ENCODE peak calls at places on chromosome 11, in ten cellular contexts. One of them, this sample, is unnamed.

GRCh38 chr11:9386086-9386485 is 1.6 kb downstream of the IPO7 start:
- DNase-seq in GM23248: peak; percentile 53
- DNase-seq in K562: no peak
- DNase-seq in keratinocyte: no peak
- DNase-seq in fibroblast of lung: no peak
- DNase-seq in HCT116: no peak
- DNase-seq in mammary epithelial cell: no peak
- DNase-seq in neural progenitor cell: no peak
- DNase-seq in MM.1S: no peak
- DNase-seq in H1: no peak
- DNase-seq in this sample: no peak

GRCh38 chr11:35138949-35139881 is at the start of gene CD44:
- DNase-seq in mammary epithelial cell: peak; percentile 89
- DNase-seq in fibroblast of lung: peak; percentile 90
- DNase-seq in K562: peak; percentile 29
- DNase-seq in HCT116: peak; percentile 73
- DNase-seq in H1: peak; percentile 73
- DNase-seq in keratinocyte: no peak
- DNase-seq in neural progenitor cell: peak; percentile 59
- DNase-seq in MM.1S: peak; percentile 74
- DNase-seq in GM23248: peak; percentile 96
- DNase-seq in this sample: no peak

GRCh38 chr11:66859686-66860448 is 3.0 kb downstream of the LRFN4 start:
- DNase-seq in GM23248: no peak
- DNase-seq in H1: no peak
- DNase-seq in mammary epithelial cell: no peak
- DNase-seq in fibroblast of lung: no peak
- DNase-seq in MM.1S: no peak
- DNase-seq in neural progenitor cell: no peak
- DNase-seq in K562: peak; percentile 37
- DNase-seq in HCT116: no peak
- DNase-seq in keratinocyte: no peak
- DNase-seq in this sample: no peak

GRCh38 chr11:37657645-37658044 is 1059.6 kb upstream of the RAG2 start:
- DNase-seq in neural progenitor cell: no peak
- DNase-seq in H1: no peak
- DNase-seq in fibroblast of lung: peak; percentile 34
- DNase-seq in keratinocyte: no peak
- DNase-seq in HCT116: no peak
- DNase-seq in MM.1S: peak; percentile 29
- DNase-seq in mammary epithelial cell: peak; percentile 29
- DNase-seq in GM23248: no peak
- DNase-seq in K562: no peak
- DNase-seq in this sample: peak; percentile 3

GRCh38 chr11:35791088-35791958 is 128.7 kb downstream of the TRIM44 start:
- DNase-seq in GM23248: no peak
- DNase-seq in K562: no peak
- DNase-seq in MM.1S: no peak
- DNase-seq in fibroblast of lung: peak; percentile 25
- DNase-seq in H1: no peak
- DNase-seq in keratinocyte: no peak
- DNase-seq in neural progenitor cell: no peak
- DNase-seq in mammary epithelial cell: no peak
- DNase-seq in HCT116: no peak
- DNase-seq in this sample: no peak

GRCh38 chr11:112364962-112365481 is 104.4 kb upstream of the PLET1 start:
- DNase-seq in neural progenitor cell: no peak
- DNase-seq in K562: no peak
- DNase-seq in GM23248: peak; percentile 91
- DNase-seq in mammary epithelial cell: no peak
- DNase-seq in HCT116: no peak
- DNase-seq in fibroblast of lung: peak; percentile 95
- DNase-seq in H1: no peak
- DNase-seq in keratinocyte: peak; percentile 4
- DNase-seq in MM.1S: no peak
- DNase-seq in this sample: no peak

GRCh38 chr11:116697011-116697410 is 75.8 kb downstream of the BUD13 start:
- DNase-seq in K562: no peak
- DNase-seq in mammary epithelial cell: peak; percentile 37
- DNase-seq in MM.1S: no peak
- DNase-seq in keratinocyte: peak; percentile 76
- DNase-seq in fibroblast of lung: no peak
- DNase-seq in neural progenitor cell: no peak
- DNase-seq in H1: peak; percentile 43
- DNase-seq in HCT116: no peak
- DNase-seq in GM23248: no peak
- DNase-seq in this sample: no peak

GRCh38 chr11:72577271-72577681 is 96.9 kb downstream of the PDE2A start:
- DNase-seq in neural progenitor cell: no peak
- DNase-seq in mammary epithelial cell: no peak
- DNase-seq in keratinocyte: no peak
- DNase-seq in GM23248: no peak
- DNase-seq in K562: no peak
- DNase-seq in H1: no peak
- DNase-seq in HCT116: no peak
- DNase-seq in MM.1S: no peak
- DNase-seq in fibroblast of lung: no peak
- DNase-seq in this sample: no peak

GRCh38 chr11:8832571-8833260 is 78.3 kb upstream of the AKIP1 start:
- DNase-seq in H1: no peak
- DNase-seq in MM.1S: peak; percentile 38
- DNase-seq in mammary epithelial cell: peak; percentile 90
- DNase-seq in K562: no peak
- DNase-seq in HCT116: no peak
- DNase-seq in fibroblast of lung: peak; percentile 63
- DNase-seq in keratinocyte: no peak
- DNase-seq in GM23248: peak; percentile 85
- DNase-seq in neural progenitor cell: no peak
- DNase-seq in this sample: peak; percentile 8

DNA sequence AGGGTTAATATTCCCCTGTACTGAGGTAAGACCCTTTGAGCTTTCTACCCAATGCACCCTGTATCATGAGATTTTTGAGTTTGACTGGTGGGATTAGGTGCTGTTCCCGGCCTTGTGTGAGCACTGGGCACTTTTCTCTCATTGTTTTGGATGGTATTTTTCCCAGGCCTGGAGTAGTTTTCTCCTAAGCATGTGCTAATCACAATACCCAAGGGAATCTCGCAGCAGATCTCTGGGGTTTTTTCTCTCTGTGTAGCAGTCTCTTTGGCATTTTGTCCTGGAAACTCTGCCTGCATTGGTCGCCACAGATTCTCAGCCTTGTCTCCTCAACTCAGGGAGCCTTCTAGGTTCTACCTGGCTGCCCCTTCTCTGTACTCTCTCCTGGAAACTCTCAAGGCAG is 19.9 kb downstream of the IGHMBP2 start:
- DNase-seq in H1: no peak
- DNase-seq in HCT116: no peak
- DNase-seq in fibroblast of lung: no peak
- DNase-seq in K562: no peak
- DNase-seq in GM23248: no peak
- DNase-seq in keratinocyte: no peak
- DNase-seq in MM.1S: no peak
- DNase-seq in mammary epithelial cell: no peak
- DNase-seq in neural progenitor cell: no peak
- DNase-seq in this sample: no peak
- H3K9ac ChIP-seq in H1: no peak overlapping the region
- H3K9ac ChIP-seq in HCT116: no peak overlapping the region
- H3K9ac ChIP-seq in fibroblast of lung: no peak overlapping the region
- H3K9ac ChIP-seq in K562: no peak overlapping the region
- H3K9ac ChIP-seq in GM23248: no peak overlapping the region
- H3K9ac ChIP-seq in keratinocyte: no peak overlapping the region
- H3K9ac ChIP-seq in MM.1S: no peak overlapping the region
- H3K9ac ChIP-seq in mammary epithelial cell: no peak overlapping the region
- H3K9ac ChIP-seq in neural progenitor cell: no peak overlapping the region
- H3K9ac ChIP-seq in this sample: no peak overlapping the region

GRCh38 chr11:33377100-33377851 is 120.1 kb downstream of the HIPK3 start:
- DNase-seq in fibroblast of lung: no peak
- DNase-seq in keratinocyte: no peak
- DNase-seq in MM.1S: no peak
- DNase-seq in GM23248: peak; percentile 49
- DNase-seq in mammary epithelial cell: no peak
- DNase-seq in neural progenitor cell: peak; percentile 5
- DNase-seq in HCT116: no peak
- DNase-seq in K562: no peak
- DNase-seq in H1: no peak
- DNase-seq in this sample: no peak

GRCh38 chr11:33375688-33376311 is 118.6 kb downstream of the HIPK3 start:
- DNase-seq in neural progenitor cell: peak; percentile 75
- DNase-seq in HCT116: no peak
- DNase-seq in GM23248: peak; percentile 71
- DNase-seq in K562: no peak
- DNase-seq in keratinocyte: no peak
- DNase-seq in H1: peak; percentile 72
- DNase-seq in mammary epithelial cell: peak; percentile 51
- DNase-seq in fibroblast of lung: peak; percentile 33
- DNase-seq in MM.1S: peak; percentile 16
- DNase-seq in this sample: no peak

GRCh38 chr11:33375236-33375635 is 118.1 kb downstream of the HIPK3 start:
- DNase-seq in K562: no peak
- DNase-seq in GM23248: no peak
- DNase-seq in mammary epithelial cell: no peak
- DNase-seq in keratinocyte: no peak
- DNase-seq in MM.1S: no peak
- DNase-seq in neural progenitor cell: no peak
- DNase-seq in HCT116: no peak
- DNase-seq in H1: no peak
- DNase-seq in fibroblast of lung: no peak
- DNase-seq in this sample: no peak

GRCh38 chr11:33377852-33378385 is 120.7 kb downstream of the HIPK3 start:
- DNase-seq in MM.1S: no peak
- DNase-seq in fibroblast of lung: no peak
- DNase-seq in mammary epithelial cell: no peak
- DNase-seq in HCT116: no peak
- DNase-seq in keratinocyte: no peak
- DNase-seq in neural progenitor cell: no peak
- DNase-seq in GM23248: peak; percentile 35
- DNase-seq in H1: no peak
- DNase-seq in K562: no peak
- DNase-seq in this sample: no peak

DNA sequence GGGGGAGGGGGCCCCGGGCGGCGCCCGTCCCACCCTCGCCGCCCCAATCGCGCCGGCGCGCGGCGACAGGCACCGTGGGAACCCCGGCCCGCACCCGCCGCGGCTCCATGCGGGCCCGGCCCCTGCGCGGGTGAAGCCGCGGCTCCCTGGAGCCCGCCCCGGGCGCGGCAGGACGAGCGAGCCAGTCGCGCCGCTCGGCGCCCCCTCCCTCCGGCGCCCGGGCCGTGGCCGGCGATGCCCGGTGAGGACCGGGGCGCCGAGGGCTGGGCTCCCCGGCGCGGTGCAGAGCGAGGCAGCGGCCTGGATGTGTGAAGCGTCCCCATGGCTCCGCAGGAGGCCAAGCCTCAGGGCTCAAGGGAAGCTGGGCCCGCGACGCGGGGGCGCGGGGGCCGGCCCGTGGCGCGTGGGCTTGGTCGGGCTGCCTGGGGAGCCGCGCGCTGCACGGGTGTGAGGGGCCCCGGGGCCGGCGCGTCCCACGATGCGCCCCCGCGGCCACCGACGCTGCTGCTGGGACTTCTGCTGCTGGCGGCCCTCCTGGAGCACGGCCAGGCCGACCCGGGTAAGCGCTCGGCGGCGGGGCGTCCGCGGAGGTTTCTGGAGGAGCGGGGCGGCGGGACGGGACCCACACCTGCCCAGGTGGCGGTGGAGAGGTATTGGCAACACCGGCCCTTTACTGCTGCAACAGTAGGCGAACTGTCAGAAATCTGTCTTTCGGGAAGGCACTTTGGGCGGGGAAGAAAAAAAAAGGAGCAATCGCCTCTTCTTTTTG is 119.3 kb downstream of the HIPK3 start:
- DNase-seq in GM23248: peak; percentile 67
- DNase-seq in HCT116: no peak
- DNase-seq in neural progenitor cell: peak; percentile 66
- DNase-seq in mammary epithelial cell: peak; percentile 33
- DNase-seq in H1: peak; percentile 70
- DNase-seq in MM.1S: peak; percentile 27
- DNase-seq in K562: no peak
- DNase-seq in keratinocyte: no peak
- DNase-seq in fibroblast of lung: no peak
- DNase-seq in this sample: no peak
- TF ChIP-seq EZH2 in GM23248: no peak
- TF ChIP-seq EZH2 in HCT116: no peak
- TF ChIP-seq EZH2 in neural progenitor cell: peak; percentile 84
- TF ChIP-seq EZH2 in mammary epithelial cell: no peak
- TF ChIP-seq EZH2 in H1: peak; percentile 46
- TF ChIP-seq EZH2 in MM.1S: no peak
- TF ChIP-seq EZH2 in K562: no peak
- TF ChIP-seq EZH2 in keratinocyte: no peak
- TF ChIP-seq EZH2 in fibroblast of lung: no peak
- TF ChIP-seq EZH2 in this sample: no peak

GRCh38 chr11:121035823-121036222 is 11.9 kb downstream of the TBCEL start:
- DNase-seq in GM23248: no peak
- DNase-seq in K562: no peak
- DNase-seq in HCT116: no peak
- DNase-seq in H1: no peak
- DNase-seq in mammary epithelial cell: no peak
- DNase-seq in fibroblast of lung: no peak
- DNase-seq in MM.1S: peak; percentile 64
- DNase-seq in keratinocyte: no peak
- DNase-seq in neural progenitor cell: no peak
- DNase-seq in this sample: no peak
- H3K9ac ChIP-seq in GM23248: no peak overlapping the region
- H3K9ac ChIP-seq in K562: no peak overlapping the region
- H3K9ac ChIP-seq in HCT116: no peak overlapping the region
- H3K9ac ChIP-seq in H1: no peak overlapping the region
- H3K9ac ChIP-seq in mammary epithelial cell: no peak overlapping the region
- H3K9ac ChIP-seq in fibroblast of lung: no peak overlapping the region
- H3K9ac ChIP-seq in MM.1S: no peak overlapping the region
- H3K9ac ChIP-seq in keratinocyte: no peak overlapping the region
- H3K9ac ChIP-seq in neural progenitor cell: no peak overlapping the region
- H3K9ac ChIP-seq in this sample: no peak overlapping the region

DNA sequence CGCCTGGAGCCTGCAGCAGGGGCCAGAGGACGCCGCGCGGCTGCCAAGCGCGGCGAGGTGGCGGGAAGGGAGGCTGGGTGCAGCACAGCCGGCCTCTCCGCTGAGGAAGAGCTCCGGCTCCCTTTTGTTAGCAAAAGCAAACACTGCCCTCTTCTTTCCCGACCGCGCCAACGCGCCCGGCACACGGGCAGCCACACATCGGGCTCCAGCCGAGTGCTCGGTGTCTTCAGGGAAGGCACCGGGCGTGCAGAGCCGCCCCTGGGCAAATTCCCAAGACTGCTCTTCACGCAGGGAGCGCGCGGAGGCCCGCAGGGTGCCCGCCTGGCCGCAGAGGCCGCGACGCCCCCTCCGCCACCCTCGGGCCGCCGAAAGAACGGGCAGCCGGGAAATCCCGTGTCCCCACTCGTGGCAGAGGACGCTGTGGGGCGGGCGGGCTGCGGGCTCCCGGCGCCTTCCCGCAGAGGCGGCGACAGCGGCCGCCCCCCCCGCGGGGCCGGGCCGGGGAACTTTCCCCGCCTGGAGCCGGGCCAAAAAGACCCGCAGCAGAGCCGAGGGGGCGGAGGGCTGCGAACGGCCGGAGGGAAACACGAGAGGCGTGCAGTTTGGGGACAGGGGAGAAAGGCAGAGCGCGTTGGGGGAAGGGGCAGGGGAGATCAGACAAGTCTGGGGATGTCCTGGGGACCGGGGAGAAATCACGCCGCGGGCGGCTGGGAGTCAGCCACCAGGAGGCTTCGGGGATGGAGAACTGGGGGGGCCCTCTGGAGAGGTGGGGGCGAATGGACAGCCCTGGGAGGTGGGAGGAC is 931 bp downstream of the CADM1 start:
- DNase-seq in MM.1S: peak; percentile 79
- DNase-seq in H1: peak; percentile 77
- DNase-seq in keratinocyte: no peak
- DNase-seq in HCT116: no peak
- DNase-seq in fibroblast of lung: peak; percentile 63
- DNase-seq in mammary epithelial cell: peak; percentile 64
- DNase-seq in GM23248: peak; percentile 51
- DNase-seq in K562: no peak
- DNase-seq in neural progenitor cell: peak; percentile 85
- DNase-seq in this sample: no peak
- TF ChIP-seq EZH2 in MM.1S: no peak
- TF ChIP-seq EZH2 in H1: peak; percentile 17
- TF ChIP-seq EZH2 in keratinocyte: no peak
- TF ChIP-seq EZH2 in HCT116: no peak
- TF ChIP-seq EZH2 in fibroblast of lung: no peak
- TF ChIP-seq EZH2 in mammary epithelial cell: no peak
- TF ChIP-seq EZH2 in GM23248: no peak
- TF ChIP-seq EZH2 in K562: no peak
- TF ChIP-seq EZH2 in neural progenitor cell: no peak
- TF ChIP-seq EZH2 in this sample: no peak